ENCODE peak calls at places on chromosomes 4 and X, in five cellular contexts. O is colonic mucosa, L is endothelial cell of umbilical vein, U is PC-3, Q is HCT116. B is an unnamed sample.

GRCh38 chr4:26048378-26048882 is 134.4 kb downstream of the SMIM20 start:
- DNase-seq in O (peak; percentile 40), L (peak; percentile 54), U (peak; percentile 44), Q (no peak), B (no peak)

GRCh38 chr4:23909671-23910070 is 19.8 kb upstream of the PPARGC1A start:
- DNase-seq in O (no peak), L (no peak), U (peak; percentile 2), Q (no peak), B (no peak)

GRCh38 chrX:22652596-22652995 is 347.2 kb upstream of the DDX53 start:
- DNase-seq in O (peak; percentile 32), L (no peak), U (peak; percentile 50), Q (no peak), B (no peak)

GRCh38 chr4:12359420-12359819 is 930.7 kb upstream of the HS3ST1 start:
- DNase-seq in O (no peak), L (no peak), U (no peak), Q (no peak), B (no peak)

GRCh38 chr4:25057299-25057698 is 26.6 kb upstream of the LGI2 start:
- DNase-seq in O (no peak), L (no peak), U (no peak), Q (no peak), B (no peak)

GRCh38 chrX:46408553-46409407 is 136.4 kb downstream of the ZNF674 start:
- DNase-seq in O (peak; percentile 75), L (peak; percentile 74), U (peak; percentile 83), Q (peak; percentile 42), B (peak; percentile 79)

GRCh38 chrX:86154586-86154985 is 6.3 kb downstream of the DACH2 start:
- DNase-seq in O (no peak), L (no peak), U (no peak), Q (no peak), B (no peak)

GRCh38 chr4:109985993-109986640 is 73.4 kb downstream of the EGF start:
- DNase-seq in O (no peak), L (no peak), U (no peak), Q (no peak), B (no peak)

GRCh38 chr4:123452585-123452984 is 56.0 kb downstream of the SPRY1 start:
- DNase-seq in O (peak; percentile 59), L (peak; percentile 59), U (peak; percentile 90), Q (no peak), B (no peak)

GRCh38 chrX:32448320-32448719 is 763.0 kb downstream of the DMD start:
- DNase-seq in O (no peak), L (no peak), U (no peak), Q (no peak), B (no peak)

GRCh38 chr4:174222266-174222872 is 61.1 kb downstream of the FBXO8 start:
- DNase-seq in O (no peak), L (peak; percentile 36), U (peak; percentile 63), Q (peak; percentile 13), B (no peak)

DNA sequence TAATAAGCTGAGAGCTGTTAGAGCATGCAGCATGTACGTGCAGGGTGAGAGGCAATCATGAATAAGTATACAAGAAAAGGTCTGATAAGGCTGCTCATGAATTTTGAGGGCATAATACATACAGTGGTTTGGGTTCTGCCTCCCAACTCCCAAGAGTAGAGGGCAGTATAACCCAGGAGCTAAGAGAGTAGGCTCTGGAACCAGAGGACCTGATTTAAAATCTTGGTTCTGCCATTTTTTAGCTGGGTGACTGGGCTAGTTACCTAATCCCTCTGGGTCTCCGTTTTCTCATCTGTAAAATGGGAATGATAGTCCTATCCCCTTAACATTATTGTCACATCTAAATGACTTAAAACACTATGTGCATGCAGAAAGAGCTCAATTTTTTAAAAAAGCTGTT is 85.3 kb downstream of the LNX1 start:
- DNase-seq in O (no peak), L (peak; percentile 23), U (peak; percentile 46), Q (no peak), B (no peak)
- TF ChIP-seq CTCF in O (no peak), L (no peak), U (peak; percentile 54), Q (no peak), B (no peak)

GRCh38 chrX:75989806-75990590 is 182.9 kb upstream of the PBDC1 start:
- DNase-seq in O (no peak), L (no peak), U (no peak), Q (no peak), B (no peak)
- H3K9ac ChIP-seq in O (no peak overlapping the region), L (no peak overlapping the region), U (no peak overlapping the region), Q (no peak overlapping the region), B (no peak overlapping the region)

DNA sequence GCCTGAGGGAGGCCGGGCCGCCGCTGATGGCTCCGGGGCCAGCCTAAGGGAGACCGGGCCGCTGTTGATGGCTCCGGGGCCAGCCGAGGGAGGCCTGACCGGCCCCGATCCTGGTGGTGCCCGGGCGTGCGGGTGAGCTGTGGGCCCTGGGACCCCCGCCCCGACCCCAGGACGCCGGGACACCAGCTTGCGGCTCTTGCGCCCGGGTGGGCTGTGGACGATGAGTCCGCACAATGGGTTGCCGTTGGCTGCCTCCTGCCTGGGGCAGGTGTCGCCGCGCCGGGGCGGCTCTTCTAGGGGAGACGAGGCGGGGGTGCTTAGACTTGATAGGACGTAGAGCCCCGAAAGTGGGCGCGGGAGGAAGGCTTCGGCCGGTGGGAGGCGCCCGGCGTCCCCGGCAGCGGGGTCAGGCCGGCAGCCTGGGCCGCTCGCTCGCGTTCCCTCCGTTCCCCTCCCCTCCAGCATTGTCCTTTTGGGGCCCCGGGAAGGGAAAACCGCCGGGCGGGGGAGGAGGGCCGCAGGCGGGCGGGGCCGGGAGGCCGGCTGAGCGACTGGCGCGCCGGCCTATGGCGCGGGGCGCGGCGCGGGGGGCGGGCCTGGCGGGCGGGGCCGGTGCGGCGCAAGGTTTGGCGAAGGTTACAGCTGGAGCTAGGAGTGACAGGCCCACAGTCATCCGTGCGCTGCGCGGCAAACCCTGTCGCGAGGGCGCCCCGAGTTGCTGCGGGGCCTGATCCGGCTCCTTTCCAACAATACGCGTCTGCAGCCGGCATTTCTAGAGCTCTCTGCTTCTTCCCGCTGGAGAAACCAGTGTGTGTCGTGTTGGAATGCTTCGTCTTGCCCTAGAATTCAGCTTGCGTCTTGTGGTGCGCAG is 819 bp downstream of the KIAA0232 start:
- DNase-seq in O (peak; percentile 94), L (peak; percentile 84), U (peak; percentile 76), Q (peak; percentile 52), B (peak; percentile 96)
- TF ChIP-seq CTCF in O (no peak), L (no peak), U (no peak), Q (no peak), B (no peak)

GRCh38 chr4:119626420-119626819 is 2.2 kb downstream of the PDE5A start:
- DNase-seq in O (no peak), L (no peak), U (no peak), Q (no peak), B (no peak)
- H3K9ac ChIP-seq in O (peak overlapping the region; percentile 36), L (no peak overlapping the region), U (no peak overlapping the region), Q (peak overlapping the region; percentile 52), B (peak overlapping the region; percentile 82)

B was measured in kidney.